ENCODE peak calls at places on chromosomes 11 and 22, in four cellular contexts. One of them, this sample, is unnamed.
A peak's percentile ranks its signal among the peaks of the same experiment; 100 is the strongest.

GRCh38 chr11:70126494-70126893 is 48.4 kb downstream of the ANO1 start:
- DNase-seq in PC-3: no peak
- DNase-seq in GM23338: no peak
- DNase-seq in SK-N-SH: no peak
- DNase-seq in this sample: no peak

GRCh38 chr22:20794132-20794990 is 20.4 kb downstream of the SERPIND1 start:
- DNase-seq in PC-3: no peak
- DNase-seq in GM23338: peak; percentile 32
- DNase-seq in SK-N-SH: no peak
- DNase-seq in this sample: no peak

GRCh38 chr22:44483878-44484277 is 14.2 kb downstream of the RTL6 start:
- DNase-seq in PC-3: no peak
- DNase-seq in GM23338: no peak
- DNase-seq in SK-N-SH: no peak
- DNase-seq in this sample: no peak

GRCh38 chr11:76592961-76593360 is 77.6 kb downstream of the LRRC32 start:
- DNase-seq in PC-3: peak; percentile 60
- DNase-seq in GM23338: no peak
- DNase-seq in SK-N-SH: no peak
- DNase-seq in this sample: no peak

GRCh38 chr11:118439656-118440055 is 3.4 kb downstream of the KMT2A start:
- DNase-seq in PC-3: no peak
- DNase-seq in GM23338: no peak
- DNase-seq in SK-N-SH: no peak
- DNase-seq in this sample: no peak

GRCh38 chr11:106482920-106483761 is 405.7 kb downstream of the AASDHPPT start:
- DNase-seq in PC-3: peak; percentile 89
- DNase-seq in GM23338: no peak
- DNase-seq in SK-N-SH: no peak
- DNase-seq in this sample: peak; percentile 49

GRCh38 chr11:123086315-123086714 is 24.4 kb upstream of the HSPA8 start:
- DNase-seq in PC-3: no peak
- DNase-seq in GM23338: no peak
- DNase-seq in SK-N-SH: no peak
- DNase-seq in this sample: no peak

GRCh38 chr11:41612415-41612814 is 153.0 kb upstream of the LRRC4C start:
- DNase-seq in PC-3: peak; percentile 54
- DNase-seq in GM23338: peak; percentile 62
- DNase-seq in SK-N-SH: no peak
- DNase-seq in this sample: no peak

GRCh38 chr11:6576471-6577373 is 26.7 kb downstream of the RRP8 start:
- DNase-seq in PC-3: no peak
- DNase-seq in GM23338: peak; percentile 7
- DNase-seq in SK-N-SH: peak; percentile 56
- DNase-seq in this sample: peak; percentile 75

GRCh38 chr22:46135611-46136538 is 14.5 kb upstream of the PPARA start:
- DNase-seq in PC-3: no peak
- DNase-seq in GM23338: no peak
- DNase-seq in SK-N-SH: no peak
- DNase-seq in this sample: no peak

GRCh38 chr11:134173296-134173695 is 50.5 kb downstream of the NCAPD3 start:
- DNase-seq in PC-3: no peak
- DNase-seq in GM23338: no peak
- DNase-seq in SK-N-SH: no peak
- DNase-seq in this sample: no peak

GRCh38 chr11:46382644-46383403 is 1.4 kb downstream of the MDK start:
- DNase-seq in PC-3: peak; percentile 36
- DNase-seq in GM23338: peak; percentile 89
- DNase-seq in SK-N-SH: peak; percentile 83
- DNase-seq in this sample: peak; percentile 73

GRCh38 chr11:123238297-123238696 is 43.2 kb upstream of the CLMP start:
- DNase-seq in PC-3: no peak
- DNase-seq in GM23338: no peak
- DNase-seq in SK-N-SH: no peak
- DNase-seq in this sample: peak; percentile 90

GRCh38 chr11:65565624-65566453 is 4.4 kb upstream of the ZNRD2 start:
- DNase-seq in PC-3: peak; percentile 41
- DNase-seq in GM23338: no peak
- DNase-seq in SK-N-SH: no peak
- DNase-seq in this sample: peak; percentile 50

GRCh38 chr11:28581286-28582242 is 473.4 kb downstream of the METTL15 start:
- DNase-seq in PC-3: peak; percentile 6
- DNase-seq in GM23338: peak; percentile 21
- DNase-seq in SK-N-SH: no peak
- DNase-seq in this sample: peak; percentile 66

GRCh38 chr11:69234171-69234570 is 59.8 kb upstream of the MYEOV start:
- DNase-seq in PC-3: no peak
- DNase-seq in GM23338: no peak
- DNase-seq in SK-N-SH: no peak
- DNase-seq in this sample: no peak

GRCh38 chr11:87043894-87044293 is 6.2 kb downstream of the TMEM135 start:
- DNase-seq in PC-3: no peak
- DNase-seq in GM23338: no peak
- DNase-seq in SK-N-SH: no peak
- DNase-seq in this sample: no peak

GRCh38 chr11:1843098-1843473 is 4.3 kb downstream of the TNNI2 start:
- DNase-seq in PC-3: no peak
- DNase-seq in GM23338: no peak
- DNase-seq in SK-N-SH: no peak
- DNase-seq in this sample: no peak

GRCh38 chr22:49863936-49864335 is 10.3 kb downstream of the ZBED4 start:
- DNase-seq in PC-3: no peak
- DNase-seq in GM23338: no peak
- DNase-seq in SK-N-SH: no peak
- DNase-seq in this sample: no peak

GRCh38 chr22:49405590-49405989 is 422.1 kb downstream of the BRD1 start:
- DNase-seq in PC-3: no peak
- DNase-seq in GM23338: no peak
- DNase-seq in SK-N-SH: no peak
- DNase-seq in this sample: no peak

GRCh38 chr11:79393362-79394043 is 47.3 kb downstream of the TENM4 start:
- DNase-seq in PC-3: peak; percentile 3
- DNase-seq in GM23338: peak; percentile 54
- DNase-seq in SK-N-SH: peak; percentile 77
- DNase-seq in this sample: peak; percentile 9

GRCh38 chr22:21707677-21708076 is 27.9 kb downstream of the YPEL1 start:
- DNase-seq in PC-3: no peak
- DNase-seq in GM23338: no peak
- DNase-seq in SK-N-SH: peak; percentile 54
- DNase-seq in this sample: no peak

GRCh38 chr22:37850801-37851200 is 1.6 kb downstream of the EIF3L start:
- DNase-seq in PC-3: no peak
- DNase-seq in GM23338: no peak
- DNase-seq in SK-N-SH: no peak
- DNase-seq in this sample: no peak
- H3K4me2 ChIP-seq in PC-3: peak overlapping the region; percentile 100
- H3K4me2 ChIP-seq in GM23338: peak overlapping the region; percentile 95
- H3K4me2 ChIP-seq in SK-N-SH: peak overlapping the region; percentile 98
- H3K4me2 ChIP-seq in this sample: peak overlapping the region; percentile 94

GRCh38 chr11:66861051-66861773 is 4.3 kb downstream of the LRFN4 start:
- DNase-seq in PC-3: no peak
- DNase-seq in GM23338: no peak
- DNase-seq in SK-N-SH: no peak
- DNase-seq in this sample: no peak

GRCh38 chr11:66858939-66859685 is 2.2 kb downstream of the LRFN4 start:
- DNase-seq in PC-3: no peak
- DNase-seq in GM23338: no peak
- DNase-seq in SK-N-SH: no peak
- DNase-seq in this sample: no peak

GRCh38 chr11:66858186-66858938 is 1.5 kb downstream of the LRFN4 start:
- DNase-seq in PC-3: no peak
- DNase-seq in GM23338: no peak
- DNase-seq in SK-N-SH: no peak
- DNase-seq in this sample: peak; percentile 10

GRCh38 chr11:66860449-66860831 is 3.6 kb downstream of the LRFN4 start:
- DNase-seq in PC-3: no peak
- DNase-seq in GM23338: peak; percentile 53
- DNase-seq in SK-N-SH: no peak
- DNase-seq in this sample: no peak

DNA sequence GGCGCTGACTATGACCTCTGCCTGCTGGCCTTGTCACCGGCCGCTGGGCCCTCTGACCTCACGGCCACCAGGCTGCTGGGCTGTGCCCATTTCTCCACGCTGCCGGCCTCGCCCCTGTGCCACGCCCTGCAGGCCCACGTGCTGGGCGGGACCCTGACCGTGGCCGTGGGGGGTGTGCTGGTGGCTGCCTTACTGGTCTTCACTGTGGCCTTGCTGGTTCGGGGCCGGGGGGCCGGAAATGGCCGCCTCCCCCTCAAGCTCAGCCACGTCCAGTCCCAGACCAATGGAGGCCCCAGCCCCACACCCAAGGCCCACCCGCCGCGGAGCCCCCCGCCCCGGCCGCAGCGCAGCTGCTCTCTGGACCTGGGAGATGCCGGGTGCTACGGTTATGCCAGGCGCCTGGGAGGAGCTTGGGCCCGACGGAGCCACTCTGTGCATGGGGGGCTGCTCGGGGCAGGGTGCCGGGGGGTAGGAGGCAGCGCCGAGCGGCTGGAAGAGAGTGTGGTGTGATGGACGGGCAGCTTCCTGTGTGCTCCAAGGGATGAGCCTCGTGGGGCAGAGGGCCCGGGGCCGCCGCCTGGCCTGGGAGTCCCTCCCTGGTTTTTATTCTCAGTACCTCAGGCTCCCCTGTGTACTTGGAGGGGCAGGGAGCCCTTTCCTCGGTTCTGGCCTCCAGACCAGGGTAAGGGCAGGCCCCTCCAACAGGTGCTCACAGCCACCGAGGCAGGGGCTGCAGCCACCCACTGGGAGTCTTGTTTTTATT is 3.0 kb downstream of the LRFN4 start:
- DNase-seq in PC-3: no peak
- DNase-seq in GM23338: no peak
- DNase-seq in SK-N-SH: no peak
- DNase-seq in this sample: no peak
- TF ChIP-seq EZH2phosphoT487 in PC-3: no peak
- TF ChIP-seq EZH2phosphoT487 in GM23338: no peak
- TF ChIP-seq EZH2phosphoT487 in SK-N-SH: no peak
- TF ChIP-seq EZH2phosphoT487 in this sample: no peak

GRCh38 chr11:44938066-44938691 is 12.5 kb downstream of the TP53I11 start:
- DNase-seq in PC-3: no peak
- DNase-seq in GM23338: no peak
- DNase-seq in SK-N-SH: no peak
- DNase-seq in this sample: no peak
- H3K4me2 ChIP-seq in PC-3: no peak overlapping the region
- H3K4me2 ChIP-seq in GM23338: no peak overlapping the region
- H3K4me2 ChIP-seq in SK-N-SH: no peak overlapping the region
- H3K4me2 ChIP-seq in this sample: no peak overlapping the region

DNA sequence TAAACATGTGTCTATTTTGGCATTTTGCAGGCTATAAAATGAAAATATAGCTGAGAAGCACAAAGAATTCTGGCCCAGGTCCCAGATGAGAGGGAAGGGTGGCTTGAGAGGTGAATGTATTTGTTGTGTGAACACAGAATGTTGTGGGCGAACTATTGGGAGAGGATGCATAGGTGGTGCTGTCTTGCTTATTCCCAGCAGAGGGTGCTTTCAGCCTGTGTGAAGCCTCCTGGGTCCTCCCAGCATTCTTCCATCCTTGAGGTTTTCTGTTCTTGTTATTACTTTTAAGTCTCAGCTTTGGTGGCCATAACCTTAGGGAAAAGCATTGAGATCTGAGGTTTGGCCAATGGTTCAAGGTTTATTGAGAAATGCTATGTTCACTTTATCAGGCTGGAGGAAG is 108.7 kb upstream of the SNX19 start:
- DNase-seq in PC-3: peak; percentile 74
- DNase-seq in GM23338: peak; percentile 85
- DNase-seq in SK-N-SH: peak; percentile 24
- DNase-seq in this sample: peak; percentile 80
- TF ChIP-seq EZH2phosphoT487 in PC-3: no peak
- TF ChIP-seq EZH2phosphoT487 in GM23338: no peak
- TF ChIP-seq EZH2phosphoT487 in SK-N-SH: no peak
- TF ChIP-seq EZH2phosphoT487 in this sample: no peak

GRCh38 chr11:721347-721912 is 15.4 kb downstream of the EPS8L2 start:
- DNase-seq in PC-3: no peak
- DNase-seq in GM23338: no peak
- DNase-seq in SK-N-SH: no peak
- DNase-seq in this sample: no peak
- H3K4me2 ChIP-seq in PC-3: no peak overlapping the region
- H3K4me2 ChIP-seq in GM23338: peak overlapping the region; percentile 64
- H3K4me2 ChIP-seq in SK-N-SH: peak overlapping the region; percentile 19
- H3K4me2 ChIP-seq in this sample: no peak overlapping the region